ENCODE peak calls at places on chromosome X, in ten cellular contexts. One of them, this sample, is unnamed.

GRCh38 chrX:24515447-24515846 is 50.4 kb downstream of the PDK3 start:
- DNase-seq in PC-9: no peak
- DNase-seq in mammary epithelial cell: no peak
- DNase-seq in colonic mucosa: no peak
- DNase-seq in brain microvascular endothelial cell: peak; percentile 5
- DNase-seq in GM23338: peak; percentile 34
- DNase-seq in sigmoid colon: no peak
- DNase-seq in SK-N-SH: no peak
- DNase-seq in right lobe of liver: no peak
- DNase-seq in osteoblast: no peak
- DNase-seq in this sample: no peak

GRCh38 chrX:149870840-149871239 is 10.1 kb upstream of the MAGEA8 start:
- DNase-seq in PC-9: no peak
- DNase-seq in mammary epithelial cell: no peak
- DNase-seq in colonic mucosa: no peak
- DNase-seq in brain microvascular endothelial cell: no peak
- DNase-seq in GM23338: no peak
- DNase-seq in sigmoid colon: no peak
- DNase-seq in SK-N-SH: no peak
- DNase-seq in right lobe of liver: no peak
- DNase-seq in osteoblast: no peak
- DNase-seq in this sample: no peak

GRCh38 chrX:115940888-115941332 is 229.6 kb upstream of the AGTR2 start:
- DNase-seq in PC-9: peak; percentile 81
- DNase-seq in mammary epithelial cell: peak; percentile 74
- DNase-seq in colonic mucosa: peak; percentile 88
- DNase-seq in brain microvascular endothelial cell: peak; percentile 52
- DNase-seq in GM23338: peak; percentile 80
- DNase-seq in sigmoid colon: peak; percentile 92
- DNase-seq in SK-N-SH: peak; percentile 78
- DNase-seq in right lobe of liver: peak; percentile 55
- DNase-seq in osteoblast: peak; percentile 73
- DNase-seq in this sample: no peak

GRCh38 chrX:45324941-45325340 is 124.3 kb upstream of the DIPK2B start:
- DNase-seq in PC-9: no peak
- DNase-seq in mammary epithelial cell: no peak
- DNase-seq in colonic mucosa: no peak
- DNase-seq in brain microvascular endothelial cell: peak; percentile 43
- DNase-seq in GM23338: no peak
- DNase-seq in sigmoid colon: no peak
- DNase-seq in SK-N-SH: no peak
- DNase-seq in right lobe of liver: no peak
- DNase-seq in osteoblast: no peak
- DNase-seq in this sample: no peak

GRCh38 chrX:150146271-150146888 is 208.1 kb upstream of the EOLA2 start:
- DNase-seq in PC-9: no peak
- DNase-seq in mammary epithelial cell: no peak
- DNase-seq in colonic mucosa: no peak
- DNase-seq in brain microvascular endothelial cell: no peak
- DNase-seq in GM23338: peak; percentile 9
- DNase-seq in sigmoid colon: no peak
- DNase-seq in SK-N-SH: no peak
- DNase-seq in right lobe of liver: no peak
- DNase-seq in osteoblast: no peak
- DNase-seq in this sample: peak; percentile 54

GRCh38 chrX:16869393-16870094 is 618 bp downstream of the RBBP7 start:
- DNase-seq in PC-9: peak; percentile 36
- DNase-seq in mammary epithelial cell: peak; percentile 9
- DNase-seq in colonic mucosa: peak; percentile 23
- DNase-seq in brain microvascular endothelial cell: no peak
- DNase-seq in GM23338: peak; percentile 60
- DNase-seq in sigmoid colon: peak; percentile 67
- DNase-seq in SK-N-SH: peak; percentile 77
- DNase-seq in right lobe of liver: no peak
- DNase-seq in osteoblast: peak; percentile 87
- DNase-seq in this sample: peak; percentile 80

GRCh38 chrX:1224954-1225353 is 12.5 kb upstream of the CRLF2 start:
- DNase-seq in PC-9: no peak
- DNase-seq in mammary epithelial cell: no peak
- DNase-seq in colonic mucosa: no peak
- DNase-seq in brain microvascular endothelial cell: no peak
- DNase-seq in GM23338: peak; percentile 45
- DNase-seq in sigmoid colon: peak; percentile 5
- DNase-seq in SK-N-SH: no peak
- DNase-seq in right lobe of liver: no peak
- DNase-seq in osteoblast: no peak
- DNase-seq in this sample: no peak

GRCh38 chrX:132022115-132022862 is 813 bp upstream of the STK26 start:
- DNase-seq in PC-9: no peak
- DNase-seq in mammary epithelial cell: peak; percentile 26
- DNase-seq in colonic mucosa: peak; percentile 17
- DNase-seq in brain microvascular endothelial cell: no peak
- DNase-seq in GM23338: peak; percentile 14
- DNase-seq in sigmoid colon: no peak
- DNase-seq in SK-N-SH: peak; percentile 19
- DNase-seq in right lobe of liver: no peak
- DNase-seq in osteoblast: peak; percentile 69
- DNase-seq in this sample: no peak

GRCh38 chrX:68287419-68287818 is 145.9 kb downstream of the OPHN1 start:
- DNase-seq in PC-9: no peak
- DNase-seq in mammary epithelial cell: no peak
- DNase-seq in colonic mucosa: no peak
- DNase-seq in brain microvascular endothelial cell: no peak
- DNase-seq in GM23338: no peak
- DNase-seq in sigmoid colon: no peak
- DNase-seq in SK-N-SH: no peak
- DNase-seq in right lobe of liver: no peak
- DNase-seq in osteoblast: no peak
- DNase-seq in this sample: no peak

GRCh38 chrX:43269201-43269600 is 386.9 kb upstream of the MAOA start:
- DNase-seq in PC-9: no peak
- DNase-seq in mammary epithelial cell: peak; percentile 15
- DNase-seq in colonic mucosa: no peak
- DNase-seq in brain microvascular endothelial cell: no peak
- DNase-seq in GM23338: no peak
- DNase-seq in sigmoid colon: no peak
- DNase-seq in SK-N-SH: no peak
- DNase-seq in right lobe of liver: no peak
- DNase-seq in osteoblast: no peak
- DNase-seq in this sample: no peak

GRCh38 chrX:104565791-104566687 is at the start of gene IL1RAPL2:
- DNase-seq in PC-9: peak; percentile 74
- DNase-seq in mammary epithelial cell: peak; percentile 58
- DNase-seq in colonic mucosa: peak; percentile 38
- DNase-seq in brain microvascular endothelial cell: no peak
- DNase-seq in GM23338: peak; percentile 86
- DNase-seq in sigmoid colon: no peak
- DNase-seq in SK-N-SH: peak; percentile 49
- DNase-seq in right lobe of liver: peak; percentile 68
- DNase-seq in osteoblast: no peak
- DNase-seq in this sample: no peak

GRCh38 chrX:27186671-27187070 is 276.5 kb downstream of the PPP4R3C start:
- DNase-seq in PC-9: peak; percentile 14
- DNase-seq in mammary epithelial cell: peak; percentile 34
- DNase-seq in colonic mucosa: no peak
- DNase-seq in brain microvascular endothelial cell: peak; percentile 38
- DNase-seq in GM23338: peak; percentile 37
- DNase-seq in sigmoid colon: no peak
- DNase-seq in SK-N-SH: peak; percentile 18
- DNase-seq in right lobe of liver: no peak
- DNase-seq in osteoblast: peak; percentile 15
- DNase-seq in this sample: no peak

GRCh38 chrX:57902633-57903032 is 7.6 kb downstream of the ZXDA start:
- DNase-seq in PC-9: no peak
- DNase-seq in mammary epithelial cell: no peak
- DNase-seq in colonic mucosa: no peak
- DNase-seq in brain microvascular endothelial cell: no peak
- DNase-seq in GM23338: no peak
- DNase-seq in sigmoid colon: no peak
- DNase-seq in SK-N-SH: no peak
- DNase-seq in right lobe of liver: no peak
- DNase-seq in osteoblast: no peak
- DNase-seq in this sample: no peak

GRCh38 chrX:1778817-1779216 is 164.0 kb downstream of the ASMT start:
- DNase-seq in PC-9: no peak
- DNase-seq in mammary epithelial cell: peak; percentile 11
- DNase-seq in colonic mucosa: no peak
- DNase-seq in brain microvascular endothelial cell: no peak
- DNase-seq in GM23338: no peak
- DNase-seq in sigmoid colon: no peak
- DNase-seq in SK-N-SH: no peak
- DNase-seq in right lobe of liver: no peak
- DNase-seq in osteoblast: peak; percentile 58
- DNase-seq in this sample: no peak

GRCh38 chrX:30992381-30992904 is 79.4 kb downstream of the FTHL17 start:
- DNase-seq in PC-9: no peak
- DNase-seq in mammary epithelial cell: peak; percentile 35
- DNase-seq in colonic mucosa: no peak
- DNase-seq in brain microvascular endothelial cell: peak; percentile 4
- DNase-seq in GM23338: no peak
- DNase-seq in sigmoid colon: no peak
- DNase-seq in SK-N-SH: peak; percentile 33
- DNase-seq in right lobe of liver: no peak
- DNase-seq in osteoblast: no peak
- DNase-seq in this sample: no peak

GRCh38 chrX:1212532-1212931 is at the start of gene CRLF2:
- DNase-seq in PC-9: peak; percentile 37
- DNase-seq in mammary epithelial cell: peak; percentile 29
- DNase-seq in colonic mucosa: no peak
- DNase-seq in brain microvascular endothelial cell: no peak
- DNase-seq in GM23338: no peak
- DNase-seq in sigmoid colon: peak; percentile 34
- DNase-seq in SK-N-SH: no peak
- DNase-seq in right lobe of liver: no peak
- DNase-seq in osteoblast: peak; percentile 83
- DNase-seq in this sample: peak; percentile 32

GRCh38 chrX:137052641-137053235 is 18.9 kb upstream of the GPR101 start:
- DNase-seq in PC-9: no peak
- DNase-seq in mammary epithelial cell: no peak
- DNase-seq in colonic mucosa: no peak
- DNase-seq in brain microvascular endothelial cell: no peak
- DNase-seq in GM23338: peak; percentile 15
- DNase-seq in sigmoid colon: no peak
- DNase-seq in SK-N-SH: peak; percentile 35
- DNase-seq in right lobe of liver: peak; percentile 31
- DNase-seq in osteoblast: no peak
- DNase-seq in this sample: no peak

DNA sequence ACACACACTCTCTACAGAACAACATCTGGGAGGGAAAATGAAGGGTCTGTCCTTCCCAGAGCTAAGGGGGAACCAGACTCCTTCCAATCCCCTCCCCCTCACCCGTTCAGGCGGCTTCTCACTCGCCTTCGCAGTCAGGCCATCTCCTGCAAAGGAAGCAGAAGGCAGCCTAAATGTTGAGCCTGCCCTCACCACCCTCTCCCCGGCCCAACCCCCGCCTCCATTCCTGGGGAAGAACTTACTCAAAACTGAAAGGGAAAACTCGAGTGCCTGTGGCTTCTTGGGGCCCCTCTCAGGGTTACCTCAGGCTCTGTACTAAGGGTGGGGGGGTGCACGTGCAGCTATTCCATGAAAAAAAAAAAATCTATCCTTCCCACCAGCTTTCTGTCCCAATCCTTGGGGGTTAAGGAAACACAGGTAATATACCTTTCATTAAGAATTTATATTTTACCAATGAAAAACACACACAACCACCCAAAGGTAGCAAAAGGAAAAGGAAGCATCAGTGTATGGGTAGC is 2.4 kb downstream of the ZMYM3 start:
- DNase-seq in PC-9: no peak
- DNase-seq in mammary epithelial cell: no peak
- DNase-seq in colonic mucosa: no peak
- DNase-seq in brain microvascular endothelial cell: no peak
- DNase-seq in GM23338: peak; percentile 1
- DNase-seq in sigmoid colon: no peak
- DNase-seq in SK-N-SH: no peak
- DNase-seq in right lobe of liver: no peak
- DNase-seq in osteoblast: peak; percentile 21
- DNase-seq in this sample: no peak
- H3K4me3 ChIP-seq in PC-9: no peak overlapping the region
- H3K4me3 ChIP-seq in mammary epithelial cell: no peak overlapping the region
- H3K4me3 ChIP-seq in colonic mucosa: no peak overlapping the region
- H3K4me3 ChIP-seq in brain microvascular endothelial cell: no peak overlapping the region
- H3K4me3 ChIP-seq in GM23338: peak overlapping the region; percentile 89
- H3K4me3 ChIP-seq in sigmoid colon: no peak overlapping the region
- H3K4me3 ChIP-seq in SK-N-SH: no peak overlapping the region
- H3K4me3 ChIP-seq in right lobe of liver: no peak overlapping the region
- H3K4me3 ChIP-seq in osteoblast: no peak overlapping the region
- H3K4me3 ChIP-seq in this sample: no peak overlapping the region

GRCh38 chrX:48590203-48591103 is 6.8 kb upstream of the WDR13 start:
- DNase-seq in PC-9: no peak
- DNase-seq in mammary epithelial cell: no peak
- DNase-seq in colonic mucosa: no peak
- DNase-seq in brain microvascular endothelial cell: no peak
- DNase-seq in GM23338: no peak
- DNase-seq in sigmoid colon: no peak
- DNase-seq in SK-N-SH: no peak
- DNase-seq in right lobe of liver: no peak
- DNase-seq in osteoblast: no peak
- DNase-seq in this sample: peak; percentile 49
- H3K27ac ChIP-seq in PC-9: no peak overlapping the region
- H3K27ac ChIP-seq in mammary epithelial cell: peak overlapping the region; percentile 61
- H3K27ac ChIP-seq in colonic mucosa: no peak overlapping the region
- H3K27ac ChIP-seq in brain microvascular endothelial cell: peak overlapping the region; percentile 73
- H3K27ac ChIP-seq in GM23338: no peak overlapping the region
- H3K27ac ChIP-seq in sigmoid colon: no peak overlapping the region
- H3K27ac ChIP-seq in SK-N-SH: peak overlapping the region; percentile 28
- H3K27ac ChIP-seq in right lobe of liver: peak overlapping the region; percentile 33
- H3K27ac ChIP-seq in osteoblast: no peak overlapping the region
- H3K27ac ChIP-seq in this sample: peak overlapping the region; percentile 32

DNA sequence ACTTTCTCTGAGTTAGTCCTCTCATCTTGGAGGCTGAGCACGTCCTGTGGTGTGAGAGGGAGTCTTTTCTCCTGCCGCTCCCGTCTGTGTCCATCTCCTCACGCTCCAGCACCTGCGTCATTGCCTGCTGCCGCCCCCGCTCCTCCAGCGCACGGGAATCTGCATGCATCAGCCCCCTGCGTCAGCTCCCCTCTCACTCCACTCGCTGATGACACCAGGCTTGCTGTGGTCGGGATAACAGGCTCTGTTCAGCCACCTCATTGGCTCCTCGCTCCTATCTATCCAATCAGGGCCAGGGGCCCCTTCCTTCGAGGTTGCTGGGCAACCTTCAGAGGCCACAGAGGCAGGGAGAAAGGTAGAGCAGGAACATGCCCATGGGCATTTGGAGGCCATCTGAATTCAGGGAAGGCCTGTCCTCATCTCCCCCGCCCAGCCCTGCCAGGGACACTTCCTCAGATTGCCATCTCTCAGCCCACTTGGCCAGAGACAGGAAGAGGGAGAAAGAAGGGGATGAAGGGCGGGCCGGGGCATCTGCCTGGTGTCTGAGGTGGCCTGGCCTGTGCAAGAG is 9.3 kb downstream of the ZNF185 start:
- DNase-seq in PC-9: no peak
- DNase-seq in mammary epithelial cell: no peak
- DNase-seq in colonic mucosa: no peak
- DNase-seq in brain microvascular endothelial cell: peak; percentile 81
- DNase-seq in GM23338: peak; percentile 76
- DNase-seq in sigmoid colon: no peak
- DNase-seq in SK-N-SH: peak; percentile 81
- DNase-seq in right lobe of liver: no peak
- DNase-seq in osteoblast: peak; percentile 55
- DNase-seq in this sample: no peak
- H3K4me3 ChIP-seq in PC-9: no peak overlapping the region
- H3K4me3 ChIP-seq in mammary epithelial cell: no peak overlapping the region
- H3K4me3 ChIP-seq in colonic mucosa: no peak overlapping the region
- H3K4me3 ChIP-seq in brain microvascular endothelial cell: no peak overlapping the region
- H3K4me3 ChIP-seq in GM23338: peak overlapping the region; percentile 45
- H3K4me3 ChIP-seq in sigmoid colon: no peak overlapping the region
- H3K4me3 ChIP-seq in SK-N-SH: peak overlapping the region; percentile 14
- H3K4me3 ChIP-seq in right lobe of liver: no peak overlapping the region
- H3K4me3 ChIP-seq in osteoblast: no peak overlapping the region
- H3K4me3 ChIP-seq in this sample: no peak overlapping the region

GRCh38 chrX:38986586-38986985 is 185.3 kb downstream of the MID1IP1 start:
- DNase-seq in PC-9: no peak
- DNase-seq in mammary epithelial cell: no peak
- DNase-seq in colonic mucosa: no peak
- DNase-seq in brain microvascular endothelial cell: no peak
- DNase-seq in GM23338: peak; percentile 35
- DNase-seq in sigmoid colon: no peak
- DNase-seq in SK-N-SH: no peak
- DNase-seq in right lobe of liver: no peak
- DNase-seq in osteoblast: no peak
- DNase-seq in this sample: no peak
- H3K27ac ChIP-seq in PC-9: no peak overlapping the region
- H3K27ac ChIP-seq in mammary epithelial cell: no peak overlapping the region
- H3K27ac ChIP-seq in colonic mucosa: no peak overlapping the region
- H3K27ac ChIP-seq in brain microvascular endothelial cell: no peak overlapping the region
- H3K27ac ChIP-seq in GM23338: no peak overlapping the region
- H3K27ac ChIP-seq in sigmoid colon: no peak overlapping the region
- H3K27ac ChIP-seq in SK-N-SH: no peak overlapping the region
- H3K27ac ChIP-seq in right lobe of liver: no peak overlapping the region
- H3K27ac ChIP-seq in osteoblast: no peak overlapping the region
- H3K27ac ChIP-seq in this sample: no peak overlapping the region

This sample was measured in kidney.